ENCODE peak calls at places on chromosomes 2 and 18, in four cellular contexts. R, N, W and B are unnamed samples.
A peak's percentile ranks its signal among the peaks of the same experiment; 100 is the strongest.

GRCh38 chr2:69171070-69171811 is 158.3 kb downstream of the ANTXR1 start:
- DNase-seq in R (no peak), N (no peak), W (no peak), B (peak; percentile 46)

GRCh38 chr18:26479686-26480079 is 68.7 kb downstream of the KCTD1 start:
- DNase-seq in R (no peak), N (no peak), W (peak; percentile 11), B (no peak)

GRCh38 chr2:43131890-43132522 is 94.4 kb downstream of the ZFP36L2 start:
- DNase-seq in R (no peak), N (no peak), W (no peak), B (no peak)

GRCh38 chr2:127081826-127082633 is 24.9 kb downstream of the BIN1 start:
- DNase-seq in R (no peak), N (no peak), W (no peak), B (no peak)

GRCh38 chr18:59085797-59086196 is 53.9 kb upstream of the SEC11C start:
- DNase-seq in R (no peak), N (no peak), W (peak; percentile 71), B (no peak)

GRCh38 chr18:34928754-34929335 is 112.4 kb upstream of the MAPRE2 start:
- DNase-seq in R (no peak), N (no peak), W (no peak), B (no peak)

GRCh38 chr2:197978971-197979370 is 174.6 kb downstream of the PLCL1 start:
- DNase-seq in R (no peak), N (no peak), W (no peak), B (no peak)

GRCh38 chr2:86372641-86373502 is 35.4 kb upstream of the REEP1 start:
- DNase-seq in R (peak; percentile 11), N (peak; percentile 65), W (peak; percentile 68), B (peak; percentile 63)

GRCh38 chr18:41396861-41397260 is 558.2 kb upstream of the PIK3C3 start:
- DNase-seq in R (no peak), N (no peak), W (no peak), B (no peak)

GRCh38 chr2:16537347-16537746 is 128.3 kb downstream of the CYRIA start:
- DNase-seq in R (no peak), N (no peak), W (no peak), B (no peak)

GRCh38 chr2:128282976-128283810 is 35.5 kb downstream of the HS6ST1 start:
- DNase-seq in R (no peak), N (no peak), W (no peak), B (no peak)

GRCh38 chr2:163348843-163349395 is 386.9 kb downstream of the FIGN start:
- DNase-seq in R (peak; percentile 8), N (peak; percentile 48), W (peak; percentile 5), B (peak; percentile 34)

GRCh38 chr2:105712166-105712915 is 32.4 kb upstream of the NCK2 start:
- DNase-seq in R (no peak), N (no peak), W (no peak), B (peak; percentile 41)

GRCh38 chr2:219109468-219109867 is 48.7 kb upstream of the IHH start:
- DNase-seq in R (no peak), N (no peak), W (no peak), B (no peak)

GRCh38 chr18:9952633-9953416 is 39.0 kb downstream of the VAPA start:
- DNase-seq in R (no peak), N (no peak), W (peak; percentile 41), B (no peak)

GRCh38 chr18:73735836-73736235 is 411.8 kb downstream of the FBXO15 start:
- DNase-seq in R (no peak), N (no peak), W (no peak), B (no peak)

GRCh38 chr2:122238006-122238559 is 482.6 kb downstream of the TSN start:
- DNase-seq in R (no peak), N (no peak), W (no peak), B (no peak)

GRCh38 chr2:32558492-32558891 is 69.4 kb upstream of the TTC27 start:
- DNase-seq in R (no peak), N (no peak), W (no peak), B (no peak)